ENCODE peak calls at places on chromosomes 13 and 19, in eight cellular contexts. Z is frontal cortex, A is AG08395, J is Right ventricle myocardium superior, X is C1 segment of cervical spinal cord, G is T follicular helper cell, T is fibroblast of mammary gland, R is neuronal stem cell. I is an unnamed sample.

GRCh38 chr19:47778954-47779351 is 450 bp downstream of the SELENOW start:
- DNase-seq in J (peak), X (peak), G (no peak), A (peak), T (peak), Z (peak), R (no peak), I (no peak)

GRCh38 chr13:32415019-32415418 is 12.9 kb downstream of the N4BP2L1 start:
- DNase-seq in T (peak), Z (no peak), A (no peak), R (no peak), G (no peak), J (no peak), X (no peak), I (no peak)

GRCh38 chr13:107185889-107186288 is 618.0 kb upstream of the ARGLU1 start:
- DNase-seq in T (peak), R (no peak), J (no peak), Z (no peak), G (no peak), A (no peak), X (no peak), I (no peak)

GRCh38 chr19:53109527-53109926 is 6.3 kb upstream of the ZNF160 start:
- DNase-seq in J (no peak), R (no peak), X (no peak), T (no peak), Z (no peak), A (no peak), G (no peak), I (no peak)

GRCh38 chr19:17475541-17476115 is 5.3 kb downstream of the SLC27A1 start:
- DNase-seq in R (no peak), J (peak), X (peak), T (peak), Z (no peak), A (peak), G (no peak), I (peak)

GRCh38 chr13:59747529-59747928 is 416.2 kb downstream of the DIAPH3 start:
- DNase-seq in J (no peak), A (no peak), Z (no peak), X (no peak), R (no peak), G (no peak), T (no peak), I (no peak)

GRCh38 chr19:4635763-4636135 is 3.6 kb upstream of the TNFAIP8L1 start:
- DNase-seq in R (no peak), Z (no peak), X (no peak), A (no peak), T (no peak), G (no peak), J (no peak), I (no peak)

GRCh38 chr19:45076851-45077730 is 813 bp upstream of the ZNF296 start:
- DNase-seq in R (no peak), T (no peak), J (no peak), X (no peak), Z (no peak), A (no peak), G (no peak), I (no peak)

GRCh38 chr13:41411536-41411935 is 45.8 kb upstream of the RGCC start:
- DNase-seq in X (no peak), Z (peak), A (peak), T (peak), G (no peak), J (no peak), R (peak), I (no peak)

GRCh38 chr13:45441633-45442032 is 23.1 kb upstream of the COG3 start:
- DNase-seq in Z (no peak), J (no peak), A (peak), X (no peak), T (peak), R (no peak), G (no peak), I (no peak)

GRCh38 chr19:919157-920050 is 2.3 kb downstream of the KISS1R start:
- DNase-seq in J (no peak), T (no peak), Z (no peak), R (no peak), X (no peak), G (no peak), A (no peak), I (no peak)

GRCh38 chr13:100875392-100876043 is 200.9 kb upstream of the TMTC4 start:
- DNase-seq in Z (no peak), A (peak), J (no peak), R (no peak), T (peak), X (no peak), G (no peak), I (no peak)

GRCh38 chr19:2051771-2052704 is 994 bp upstream of the MKNK2 start:
- DNase-seq in G (peak), T (no peak), R (no peak), A (no peak), J (peak), X (no peak), Z (no peak), I (no peak)

GRCh38 chr19:11478167-11479089 is 2.4 kb downstream of the ELAVL3 start:
- DNase-seq in X (peak), T (no peak), A (no peak), Z (no peak), R (no peak), G (no peak), J (no peak), I (no peak)

GRCh38 chr13:95481051-95481775 is 71.3 kb upstream of the CLDN10 start:
- DNase-seq in T (peak), X (no peak), J (no peak), G (no peak), A (no peak), R (no peak), Z (no peak), I (no peak)

GRCh38 chr19:33438016-33438671 is 64.6 kb downstream of the CEBPG start:
- DNase-seq in X (peak), G (no peak), Z (peak), T (no peak), J (peak), R (no peak), A (no peak), I (no peak)

GRCh38 chr13:26558074-26558805 is 757 bp downstream of the WASF3 start:
- DNase-seq in R (peak), J (no peak), Z (peak), T (peak), A (no peak), X (no peak), G (no peak), I (peak)

GRCh38 chr19:46945668-46946067 is 74.0 kb upstream of the NPAS1 start:
- DNase-seq in Z (no peak), J (no peak), G (no peak), R (no peak), X (no peak), A (peak), T (peak), I (no peak)

GRCh38 chr13:33761744-33762143 is 56.2 kb upstream of the RFC3 start:
- DNase-seq in T (peak), X (no peak), J (no peak), Z (no peak), R (no peak), G (no peak), A (no peak), I (peak)

GRCh38 chr19:45824531-45825262 is 9.6 kb upstream of the RSPH6A start:
- DNase-seq in A (no peak), X (no peak), Z (no peak), J (no peak), G (no peak), T (no peak), R (no peak), I (no peak)

GRCh38 chr13:49976314-49977258 is 20.3 kb upstream of the TRIM13 start:
- DNase-seq in T (peak), A (peak), G (peak), J (peak), Z (peak), R (peak), X (peak), I (peak)

I was measured in neural crest cell.